ENCODE peak calls at places on chromosomes 13 and 19, in eight cellular contexts. E is naive thymus-derived CD4-positive, alpha-beta T cell; O is HTR-8/SVneo; S is GF-D8; C is fibroblast of pulmonary artery; Q is renal cortical epithelial cell; J is GM12865; R is activated T-cell treated with anti-CD3 and anti-CD28 coated beads, Interleukin-2, amount 50 U/mL, for 1 hour. I is an unnamed sample.

GRCh38 chr19:16626796-16627193 is 1.2 kb downstream of the MED26 start:
- DNase-seq in E (no peak), R (no peak), S (no peak), C (no peak), O (peak), J (no peak), Q (no peak), I (no peak)

GRCh38 chr19:32877977-32878745 is 8.6 kb upstream of the SLC7A9 start:
- DNase-seq in E (no peak), J (no peak), R (no peak), Q (no peak), S (no peak), C (no peak), O (no peak), I (no peak)

GRCh38 chr19:27746691-27747380 is 1466.1 kb downstream of the UQCRFS1 start:
- DNase-seq in E (no peak), Q (no peak), R (no peak), C (peak), J (peak), S (no peak), O (no peak), I (no peak)

GRCh38 chr19:55484571-55485438 is at the start of gene NAT14:
- DNase-seq in C (peak), E (peak), R (peak), S (no peak), Q (no peak), O (peak), J (peak), I (peak)

GRCh38 chr19:10027158-10027997 is 14.1 kb downstream of the RDH8 start:
- DNase-seq in J (peak), S (peak), Q (peak), O (peak), E (peak), C (peak), R (peak), I (peak)

GRCh38 chr19:42538841-42539709 is 10.8 kb upstream of the CEACAM1 start:
- DNase-seq in C (no peak), O (no peak), J (no peak), Q (no peak), E (no peak), S (no peak), R (no peak), I (no peak)

GRCh38 chr13:34863360-34864135 is 78.5 kb upstream of the NBEA start:
- DNase-seq in E (no peak), Q (peak), R (no peak), J (no peak), C (peak), S (no peak), O (peak), I (no peak)

GRCh38 chr13:40445557-40445990 is 220.9 kb downstream of the FOXO1 start:
- DNase-seq in Q (peak), J (peak), E (no peak), O (no peak), R (no peak), S (no peak), C (peak), I (no peak)

GRCh38 chr13:105702441-105702840 is 833.0 kb downstream of the EFNB2 start:
- DNase-seq in Q (peak), S (no peak), R (no peak), C (no peak), E (no peak), O (no peak), J (no peak), I (no peak)

GRCh38 chr13:93262729-93263128 is 36.1 kb downstream of the GPC6 start:
- DNase-seq in E (no peak), J (no peak), R (no peak), Q (peak), O (no peak), C (peak), S (no peak), I (no peak)

GRCh38 chr13:35984287-35984686 is 146.9 kb downstream of the DCLK1 start:
- DNase-seq in S (no peak), Q (no peak), R (no peak), C (no peak), E (no peak), O (no peak), J (no peak), I (no peak)

GRCh38 chr13:24511824-24512207 is 762 bp downstream of the PARP4 start:
- DNase-seq in Q (no peak), S (peak), O (no peak), J (no peak), E (no peak), R (no peak), C (no peak), I (no peak)

GRCh38 chr19:768424-768823 is 17.5 kb downstream of the MISP start:
- DNase-seq in O (no peak), C (peak), E (no peak), J (no peak), Q (peak), S (no peak), R (no peak), I (no peak)

GRCh38 chr13:44506719-44507118 is 69.4 kb downstream of the TSC22D1 start:
- DNase-seq in C (no peak), S (no peak), J (no peak), Q (no peak), E (no peak), R (no peak), O (no peak), I (no peak)

GRCh38 chr13:30103161-30103858 is 204.0 kb downstream of the KATNAL1 start:
- DNase-seq in O (no peak), R (no peak), E (no peak), Q (no peak), C (no peak), J (no peak), S (peak), I (no peak)

GRCh38 chr13:67069117-67069767 is 160.9 kb downstream of the PCDH9 start:
- DNase-seq in E (no peak), J (no peak), O (no peak), C (no peak), S (no peak), Q (no peak), R (no peak), I (no peak)

GRCh38 chr19:53707278-53707677 is 75.5 kb downstream of the DPRX start:
- DNase-seq in C (no peak), E (no peak), R (no peak), O (no peak), J (no peak), Q (no peak), S (no peak), I (no peak)

GRCh38 chr13:32504263-32504662 is 34.3 kb downstream of the N4BP2L2 start:
- DNase-seq in O (no peak), Q (no peak), J (no peak), S (no peak), E (no peak), R (no peak), C (no peak), I (no peak)

I was measured in activated gamma-delta T cell treated with Interleukin-2 at 50 U/mL for 16 hours.